ENCODE peak calls at places on chromosomes 11 and 22, in eight cellular contexts. M is A549; E is fibroblast of mammary gland; I is trophoblast cell; O is coronary artery; F is heart right ventricle; A is naive thymus-derived CD4-positive, alpha-beta T cell; V is testis. W is an unnamed sample.

GRCh38 chr11:121508449-121508848 is 55.7 kb upstream of the SORL1-AS1 start:
- DNase-seq in M (no peak), E (no peak), I (no peak), O (no peak), F (no peak), A (no peak), V (no peak), W (no peak)

GRCh38 chr11:86228967-86229330 is 15.6 kb upstream of the EED start:
- DNase-seq in M (no peak), E (no peak), I (peak), O (no peak), F (no peak), A (no peak), V (no peak), W (no peak)

GRCh38 chr22:29048822-29049654 is 12.6 kb downstream of the C22orf31 start:
- DNase-seq in M (no peak), E (no peak), I (no peak), O (no peak), F (no peak), A (no peak), V (no peak), W (no peak)

GRCh38 chr22:37672920-37673453 is 2.4 kb upstream of the LGALS1 start:
- DNase-seq in M (no peak), E (no peak), I (no peak), O (no peak), F (no peak), A (no peak), V (no peak), W (no peak)

GRCh38 chr11:132365650-132366049 is 995.2 kb downstream of the NTM start:
- DNase-seq in M (no peak), E (no peak), I (no peak), O (no peak), F (no peak), A (no peak), V (no peak), W (no peak)

GRCh38 chr11:74731301-74732094 is at the start of gene CHRDL2:
- DNase-seq in M (peak), E (no peak), I (no peak), O (no peak), F (peak), A (no peak), V (peak), W (no peak)

GRCh38 chr11:67484847-67485311 is 2.1 kb downstream of the AIP start:
- DNase-seq in M (no peak), E (no peak), I (no peak), O (no peak), F (no peak), A (no peak), V (no peak), W (peak)

GRCh38 chr22:28181332-28181731 is 262.3 kb upstream of the PITPNB start:
- DNase-seq in M (no peak), E (no peak), I (no peak), O (no peak), F (no peak), A (no peak), V (no peak), W (no peak)

GRCh38 chr22:44815099-44816070 is 63.0 kb downstream of the ARHGAP8 start:
- DNase-seq in M (no peak), E (no peak), I (no peak), O (no peak), F (no peak), A (no peak), V (no peak), W (no peak)

GRCh38 chr22:50193621-50194020 is 7.2 kb upstream of the SELENOO start:
- DNase-seq in M (no peak), E (no peak), I (no peak), O (no peak), F (no peak), A (no peak), V (no peak), W (no peak)

GRCh38 chr22:50192056-50192824 is 6.5 kb downstream of the TRABD start:
- DNase-seq in M (no peak), E (peak), I (no peak), O (no peak), F (no peak), A (no peak), V (no peak), W (peak)

GRCh38 chr22:50191041-50191740 is 5.5 kb downstream of the TRABD start:
- DNase-seq in M (no peak), E (no peak), I (peak), O (no peak), F (peak), A (no peak), V (no peak), W (peak)

GRCh38 chr22:50194037-50194809 is 6.6 kb upstream of the SELENOO start:
- DNase-seq in M (no peak), E (no peak), I (no peak), O (no peak), F (no peak), A (no peak), V (no peak), W (no peak)

GRCh38 chr22:50192825-50193204 is 7.1 kb downstream of the TRABD start:
- DNase-seq in M (no peak), E (no peak), I (no peak), O (no peak), F (peak), A (no peak), V (no peak), W (no peak)
- H3K4me3 ChIP-seq in M (no peak), E (no peak), I (no peak), O (no peak), F (no peak), A (peak), V (no peak), W (peak)

GRCh38 chr11:44568358-44568705 is 2.9 kb downstream of the CD82 start:
- DNase-seq in M (no peak), E (no peak), I (no peak), O (no peak), F (no peak), A (no peak), V (no peak), W (no peak)
- H3K4me3 ChIP-seq in M (no peak), E (no peak), I (no peak), O (no peak), F (no peak), A (peak), V (no peak), W (no peak)

GRCh38 chr22:17475318-17476212 is 87.7 kb upstream of the SLC25A18 start:
- DNase-seq in M (no peak), E (no peak), I (no peak), O (no peak), F (no peak), A (no peak), V (no peak), W (no peak)
- H3K4me3 ChIP-seq in M (no peak), E (no peak), I (no peak), O (no peak), F (no peak), A (no peak), V (no peak), W (no peak)

GRCh38 chr22:40556641-40557040 is 79.9 kb downstream of the MRTFA start:
- DNase-seq in M (no peak), E (no peak), I (no peak), O (no peak), F (no peak), A (no peak), V (no peak), W (no peak)
- H3K4me3 ChIP-seq in M (no peak), E (no peak), I (no peak), O (no peak), F (no peak), A (no peak), V (no peak), W (no peak)

DNA sequence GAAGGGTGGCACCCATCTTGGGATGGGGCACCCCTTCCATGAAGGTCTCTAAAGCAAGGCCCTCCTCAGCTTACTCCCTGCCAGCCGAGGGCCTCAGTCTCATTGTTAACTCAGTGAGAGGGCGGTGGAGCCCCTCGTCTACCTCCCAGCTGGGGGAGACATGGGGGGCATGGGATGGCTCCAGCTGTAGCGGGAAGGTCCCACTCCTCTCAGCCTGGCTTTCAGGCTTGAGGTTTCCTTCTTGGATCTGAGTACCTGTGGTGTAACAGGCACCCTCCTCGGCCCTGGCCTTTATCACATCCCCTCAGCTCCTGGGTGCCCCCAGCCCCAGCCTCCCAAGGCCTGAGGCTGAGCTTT is 2.0 kb downstream of the MIF start:
- DNase-seq in M (no peak), E (no peak), I (no peak), O (no peak), F (no peak), A (no peak), V (no peak), W (no peak)
- H3K4me3 ChIP-seq in M (peak), E (no peak), I (no peak), O (no peak), F (no peak), A (no peak), V (no peak), W (no peak)

GRCh38 chr22:46083383-46084350 is 66.7 kb upstream of the PPARA start:
- DNase-seq in M (no peak), E (no peak), I (no peak), O (peak), F (peak), A (no peak), V (peak), W (no peak)
- H3K4me3 ChIP-seq in M (peak), E (peak), I (no peak), O (peak), F (peak), A (no peak), V (no peak), W (no peak)

DNA sequence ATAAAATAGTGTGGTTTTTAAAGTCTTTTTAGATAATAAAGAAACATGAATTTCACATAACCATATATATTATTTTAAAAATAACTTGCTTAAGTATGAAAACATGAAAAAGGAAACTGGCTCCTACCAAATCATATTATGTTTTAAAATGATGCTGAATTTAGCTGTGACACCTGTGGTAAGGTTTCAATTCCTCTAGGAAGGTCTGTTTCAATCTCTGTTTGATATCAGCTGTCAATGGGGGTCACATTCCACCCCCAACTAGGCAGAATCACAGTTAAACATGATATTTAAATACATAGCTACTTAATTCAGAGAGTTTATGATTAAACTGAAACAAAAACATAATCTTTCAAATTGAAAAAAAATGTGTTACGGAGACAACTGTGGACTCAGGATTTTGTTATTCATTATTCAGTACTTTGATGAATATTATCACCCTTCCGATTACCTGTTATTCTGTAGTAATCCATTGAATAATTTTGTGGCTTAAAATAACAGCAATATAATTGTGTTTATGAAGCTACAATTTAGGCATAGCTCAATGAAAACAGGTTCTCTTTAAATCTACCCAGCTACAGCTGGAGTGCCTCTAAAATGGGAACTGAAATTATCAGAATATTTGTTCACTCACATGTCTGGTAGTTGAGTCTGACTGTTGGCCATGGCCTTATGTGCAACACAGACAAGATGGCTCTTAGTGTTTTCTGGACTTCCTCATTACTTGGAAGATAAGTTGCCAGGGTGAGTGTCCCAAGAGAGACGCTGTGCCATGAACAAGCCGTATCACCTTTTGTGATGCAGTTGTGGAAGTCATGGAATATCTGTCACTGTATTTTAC is 244.6 kb upstream of the ANO3 start:
- DNase-seq in M (no peak), E (no peak), I (no peak), O (no peak), F (no peak), A (no peak), V (no peak), W (peak)
- H3K4me3 ChIP-seq in M (no peak), E (no peak), I (no peak), O (no peak), F (no peak), A (no peak), V (no peak), W (no peak)

W was measured in Peyer's patch.